ENCODE peak calls at places on chromosomes 13 and 19, in ten cellular contexts. J, D, C, T, W, S, Q, F, K and X are unnamed samples.

GRCh38 chr19:7554990-7555864 is 19.7 kb downstream of the PNPLA6 start:
- DNase-seq in J (peak), W (no peak), C (no peak), D (no peak), S (no peak), T (no peak), F (no peak), K (peak), Q (no peak), X (no peak)

GRCh38 chr19:2727640-2727944 is 6.4 kb upstream of the DIRAS1 start:
- DNase-seq in D (peak), F (no peak), C (no peak), K (peak), T (no peak), S (no peak), J (peak), Q (no peak), W (no peak), X (no peak)

GRCh38 chr13:35549481-35549880 is 73.0 kb upstream of the MAB21L1 start:
- DNase-seq in F (peak), C (no peak), T (no peak), J (peak), S (peak), W (no peak), Q (peak), D (peak), K (peak), X (peak)

GRCh38 chr19:32599736-32600157 is 18.8 kb downstream of the PDCD5 start:
- DNase-seq in D (peak), Q (peak), C (no peak), T (peak), S (peak), K (peak), F (peak), W (no peak), J (peak), X (peak)

GRCh38 chr13:45933203-45934014 is 81.9 kb upstream of the SIAH3 start:
- DNase-seq in T (no peak), C (peak), F (no peak), W (no peak), K (no peak), S (no peak), Q (no peak), J (no peak), D (no peak), X (no peak)

GRCh38 chr13:113122571-113123225 is at the start of gene F10:
- DNase-seq in K (peak), S (peak), J (peak), W (peak), F (peak), T (peak), Q (peak), D (no peak), C (no peak), X (peak)

GRCh38 chr19:5037936-5038335 is 69.0 kb downstream of the KDM4B start:
- DNase-seq in T (no peak), K (peak), J (peak), C (no peak), D (no peak), Q (no peak), W (no peak), F (no peak), S (no peak), X (no peak)

GRCh38 chr13:95723428-95723827 is 46.5 kb downstream of the DNAJC3 start:
- DNase-seq in F (no peak), Q (no peak), C (no peak), T (no peak), J (no peak), D (no peak), S (no peak), K (no peak), W (no peak), X (no peak)

GRCh38 chr13:47126432-47126831 is 229.6 kb upstream of the HTR2A start:
- DNase-seq in C (no peak), T (no peak), S (peak), W (no peak), Q (no peak), D (no peak), F (peak), K (no peak), J (peak), X (no peak)

GRCh38 chr19:45499196-45500180 is 1.2 kb downstream of the PPM1N start:
- DNase-seq in J (peak), Q (no peak), W (no peak), T (peak), D (peak), K (peak), F (peak), C (no peak), S (no peak), X (no peak)

GRCh38 chr19:45497791-45498190 is 452 bp upstream of the PPM1N start:
- DNase-seq in T (no peak), K (no peak), S (no peak), J (no peak), D (no peak), W (no peak), F (no peak), Q (no peak), C (no peak), X (no peak)

GRCh38 chr19:45500918-45501729 is 2.9 kb downstream of the PPM1N start:
- DNase-seq in Q (no peak), F (no peak), J (peak), D (no peak), T (no peak), S (no peak), W (no peak), C (no peak), K (no peak), X (no peak)

GRCh38 chr19:45496349-45496953 is 396 bp downstream of the RTN2 start:
- DNase-seq in J (peak), T (peak), C (no peak), W (peak), K (peak), D (peak), F (no peak), Q (no peak), S (no peak), X (no peak)

DNA sequence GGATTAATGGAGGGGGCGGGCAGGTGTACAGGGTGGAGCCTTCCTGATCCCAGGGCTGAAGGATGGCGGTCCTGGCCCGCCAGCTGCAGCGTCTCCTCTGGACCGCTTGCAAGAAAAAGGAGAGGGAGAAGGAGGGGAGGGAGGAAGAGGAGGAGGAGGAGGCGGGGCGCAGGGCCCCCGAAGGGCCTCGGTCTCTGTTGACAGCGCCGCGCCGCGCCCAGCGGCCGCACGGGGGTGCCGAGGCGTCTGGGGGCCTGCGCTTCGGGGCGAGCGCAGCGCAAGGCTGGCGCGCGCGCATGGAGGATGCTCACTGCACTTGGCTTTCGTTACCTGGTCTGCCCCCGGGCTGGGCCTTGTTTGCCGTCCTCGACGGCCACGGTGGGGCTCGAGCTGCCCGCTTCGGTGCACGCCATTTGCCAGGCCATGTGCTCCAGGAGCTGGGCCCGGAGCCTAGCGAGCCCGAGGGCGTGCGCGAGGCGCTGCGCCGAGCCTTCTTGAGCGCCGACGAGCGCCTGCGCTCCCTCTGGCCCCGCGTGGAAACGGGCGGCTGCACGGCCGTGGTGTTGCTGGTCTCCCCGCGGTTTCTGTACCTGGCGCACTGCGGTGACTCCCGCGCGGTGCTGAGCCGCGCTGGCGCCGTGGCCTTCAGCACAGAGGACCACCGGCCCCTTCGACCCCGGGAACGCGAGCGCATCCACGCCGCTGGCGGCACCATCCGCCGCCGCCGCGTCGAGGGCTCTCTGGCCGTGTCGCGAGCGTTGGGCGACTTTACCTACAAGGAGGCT is at the start of gene PPM1N:
- DNase-seq in T (no peak), J (peak), F (no peak), W (no peak), K (no peak), Q (no peak), S (no peak), D (peak), C (no peak), X (no peak)
- TF ChIP-seq CTCF in T (no peak), J (no peak), F (no peak), W (no peak), K (no peak), Q (no peak), S (no peak), D (peak), C (no peak), X (no peak)

GRCh38 chr13:73076013-73076412 is 17.2 kb downstream of the KLF5 start:
- DNase-seq in J (no peak), K (no peak), C (no peak), T (no peak), Q (no peak), F (no peak), S (no peak), W (no peak), D (no peak), X (no peak)
- H3K4me3 ChIP-seq in J (no peak), K (no peak), C (no peak), T (no peak), Q (no peak), F (no peak), S (peak), W (no peak), D (no peak), X (no peak)

GRCh38 chr13:72774019-72774418 is 7.7 kb downstream of the DIS3 start:
- DNase-seq in K (no peak), S (peak), C (no peak), D (no peak), J (no peak), T (no peak), F (peak), Q (no peak), W (no peak), X (peak)
- TF ChIP-seq CTCF in K (no peak), S (no peak), C (no peak), D (no peak), J (no peak), T (no peak), F (no peak), Q (no peak), W (no peak), X (no peak)

GRCh38 chr19:36773223-36773579 is 594 bp upstream of the ZNF850 start:
- DNase-seq in C (no peak), Q (no peak), F (no peak), W (no peak), K (no peak), T (no peak), J (no peak), D (no peak), S (no peak), X (no peak)
- H3K4me3 ChIP-seq in C (peak), Q (peak), F (peak), W (peak), K (peak), T (peak), J (peak), D (peak), S (peak), X (peak)

GRCh38 chr19:42693760-42694350 is 46.4 kb downstream of the PSG3 start:
- DNase-seq in T (peak), C (no peak), S (peak), F (peak), Q (peak), W (no peak), K (peak), J (peak), D (peak), X (no peak)
- TF ChIP-seq CTCF in T (peak), C (peak), S (peak), F (peak), Q (peak), W (no peak), K (peak), J (peak), D (peak), X (peak)

DNA sequence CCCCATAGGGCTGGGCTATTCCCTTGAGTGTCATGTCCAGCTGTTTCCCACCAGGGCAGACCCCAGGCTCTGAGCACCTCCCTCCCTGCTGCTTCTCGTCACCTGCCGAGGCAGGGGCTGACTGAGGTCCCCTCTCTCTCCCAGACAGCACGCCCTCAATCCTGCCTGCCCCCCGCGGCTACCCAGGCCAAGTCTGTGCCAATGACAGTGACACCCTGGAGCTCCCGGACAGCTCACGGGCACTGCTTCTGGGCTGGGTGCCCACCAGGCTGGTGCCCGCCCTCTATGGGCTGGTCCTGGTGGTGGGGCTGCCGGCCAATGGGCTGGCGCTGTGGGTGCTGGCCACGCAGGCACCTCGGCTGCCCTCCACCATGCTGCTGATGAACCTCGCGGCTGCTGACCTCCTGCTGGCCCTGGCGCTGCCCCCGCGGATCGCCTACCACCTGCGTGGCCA is 657 bp downstream of the F2RL3 start:
- DNase-seq in S (no peak), C (no peak), T (no peak), W (no peak), Q (no peak), J (no peak), K (no peak), F (no peak), D (peak), X (no peak)
- H3K4me3 ChIP-seq in S (no peak), C (no peak), T (no peak), W (peak), Q (no peak), J (no peak), K (no peak), F (no peak), D (no peak), X (no peak)

GRCh38 chr19:40596608-40597328 is 4.4 kb upstream of the LTBP4 start:
- DNase-seq in Q (no peak), S (peak), D (peak), W (peak), C (no peak), T (peak), J (peak), K (peak), F (peak), X (no peak)

GRCh38 chr19:40599331-40600085 is 1.7 kb upstream of the LTBP4 start:
- DNase-seq in C (no peak), T (no peak), S (peak), J (peak), F (no peak), K (no peak), Q (no peak), W (peak), D (peak), X (no peak)

GRCh38 chr19:40598918-40599307 is 2.3 kb upstream of the LTBP4 start:
- DNase-seq in D (no peak), J (no peak), F (no peak), T (no peak), K (no peak), W (no peak), C (no peak), S (no peak), Q (no peak), X (no peak)

GRCh38 chr19:40597329-40597838 is 3.8 kb upstream of the LTBP4 start:
- DNase-seq in J (no peak), C (no peak), F (no peak), W (no peak), K (no peak), S (no peak), D (no peak), T (no peak), Q (no peak), X (no peak)

GRCh38 chr19:40598121-40598917 is 2.9 kb upstream of the LTBP4 start:
- DNase-seq in F (peak), K (peak), S (peak), J (peak), Q (peak), W (peak), D (peak), C (peak), T (peak), X (no peak)
- TF ChIP-seq CTCF in F (peak), K (peak), S (peak), J (peak), Q (peak), W (peak), D (peak), C (peak), T (peak), X (peak)

GRCh38 chr19:50050406-50051223 is 24.8 kb downstream of the ZNF473 start:
- DNase-seq in T (peak), F (peak), W (peak), J (peak), Q (peak), C (peak), S (peak), D (peak), K (peak), X (peak)
- H3K4me3 ChIP-seq in T (peak), F (peak), W (peak), J (peak), Q (peak), C (peak), S (peak), D (peak), K (peak), X (peak)

GRCh38 chr19:15124572-15125231 is 17.5 kb downstream of the SYDE1 start:
- DNase-seq in C (no peak), S (no peak), D (no peak), T (peak), K (no peak), F (no peak), J (peak), Q (no peak), W (no peak), X (no peak)

GRCh38 chr19:15126511-15126910 is 19.3 kb downstream of the SYDE1 start:
- DNase-seq in F (no peak), K (no peak), T (no peak), Q (no peak), C (no peak), D (no peak), S (no peak), J (no peak), W (no peak), X (no peak)

GRCh38 chr19:15123031-15123890 is 16.1 kb downstream of the SYDE1 start:
- DNase-seq in J (no peak), F (no peak), S (no peak), D (no peak), Q (no peak), K (no peak), T (no peak), C (no peak), W (no peak), X (no peak)

GRCh38 chr19:15123900-15124299 is 16.7 kb downstream of the SYDE1 start:
- DNase-seq in J (peak), K (peak), F (no peak), T (peak), S (no peak), D (no peak), W (peak), Q (no peak), C (peak), X (no peak)

DNA sequence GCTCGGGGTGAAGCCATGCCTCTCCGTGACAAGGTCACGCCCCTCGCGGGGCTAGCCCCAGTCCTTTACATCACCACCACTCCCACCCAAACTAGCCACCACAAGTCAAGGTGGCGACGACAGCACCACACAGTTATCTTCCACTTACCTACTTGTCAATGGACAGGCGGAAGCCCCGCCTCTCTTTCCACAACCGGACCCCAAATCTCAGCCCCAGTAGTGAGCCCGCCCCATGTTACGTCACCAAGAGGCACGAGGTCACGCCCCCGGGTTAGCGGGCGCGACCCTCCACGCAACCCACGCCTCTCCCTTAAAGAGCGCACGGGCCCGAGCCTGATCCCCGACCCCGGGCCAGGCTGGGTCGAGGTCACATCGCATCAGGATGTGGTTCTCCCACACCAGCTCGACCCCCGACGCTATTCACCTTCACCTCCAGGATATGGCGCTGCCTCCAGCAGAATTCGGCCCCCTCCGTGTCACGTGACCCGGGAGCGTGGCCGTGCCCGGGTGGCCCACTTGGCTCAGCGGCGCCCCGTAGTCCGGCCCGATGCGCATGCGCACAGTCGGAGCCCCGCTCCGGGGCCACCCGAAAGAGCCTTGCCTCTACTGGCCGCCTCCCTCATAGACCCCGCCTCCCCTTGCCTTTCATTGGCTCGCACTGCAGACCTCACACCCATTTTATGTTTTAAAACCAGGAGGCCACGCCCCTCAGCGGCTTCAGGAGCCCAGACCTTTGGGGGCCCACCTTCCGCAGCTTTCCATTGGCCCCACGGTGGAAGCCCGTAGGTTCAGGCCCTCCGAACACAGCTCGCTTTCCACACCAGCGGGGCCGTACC is 18.2 kb downstream of the SYDE1 start:
- DNase-seq in K (peak), J (peak), D (peak), S (peak), T (peak), W (peak), F (peak), Q (peak), C (peak), X (peak)
- TF ChIP-seq CTCF in K (no peak), J (no peak), D (no peak), S (no peak), T (no peak), W (peak), F (no peak), Q (no peak), C (peak), X (no peak)